ENCODE peak calls at places on chromosomes 1 and 21, in six cellular contexts. S is K562, J is NT2/D1, N is HCT116, G is GM12878, O is HepG2. M is an unnamed sample.
A peak's percentile ranks its signal among the peaks of the same experiment; 100 is the strongest.

GRCh38 chr1:15189692-15190321 is 36.3 kb downstream of the TMEM51 start:
- DNase-seq in S (no peak), J (no peak), N (no peak), G (no peak), O (peak; percentile 90), M (no peak)

GRCh38 chr1:222057162-222057561 is 315.3 kb upstream of the DUSP10 start:
- DNase-seq in S (no peak), J (no peak), N (no peak), G (peak; percentile 24), O (no peak), M (no peak)

GRCh38 chr1:64038965-64039926 is 164.2 kb upstream of the UBE2U start:
- DNase-seq in S (no peak), J (peak; percentile 61), N (peak; percentile 15), G (no peak), O (no peak), M (no peak)

GRCh38 chr1:82377201-82377884 is 576.6 kb downstream of the ADGRL2 start:
- DNase-seq in S (no peak), J (no peak), N (no peak), G (no peak), O (no peak), M (no peak)

GRCh38 chr1:186183219-186183618 is 191.8 kb downstream of the TPR start:
- DNase-seq in S (no peak), J (no peak), N (peak; percentile 33), G (no peak), O (no peak), M (no peak)

GRCh38 chr1:210455840-210456603 is 127.3 kb downstream of the HHAT start:
- DNase-seq in S (no peak), J (no peak), N (no peak), G (no peak), O (no peak), M (no peak)

GRCh38 chr1:201517631-201518030 is 10.7 kb upstream of the CSRP1 start:
- DNase-seq in S (no peak), J (no peak), N (no peak), G (no peak), O (no peak), M (no peak)

GRCh38 chr1:27959792-27960603 is at the start of gene XKR8:
- DNase-seq in S (peak; percentile 87), J (peak; percentile 91), N (peak; percentile 70), G (peak; percentile 31), O (peak; percentile 23), M (peak; percentile 92)

GRCh38 chr1:233919786-233920185 is 15.3 kb downstream of the SLC35F3 start:
- DNase-seq in S (no peak), J (no peak), N (no peak), G (no peak), O (no peak), M (no peak)

GRCh38 chr1:25568834-25569598 is 25.6 kb downstream of the LDLRAP1 start:
- DNase-seq in S (peak; percentile 81), J (no peak), N (peak; percentile 70), G (no peak), O (peak; percentile 45), M (no peak)

GRCh38 chr1:230622151-230622550 is 20.1 kb upstream of the COG2 start:
- DNase-seq in S (no peak), J (no peak), N (no peak), G (no peak), O (no peak), M (no peak)

GRCh38 chr1:150383629-150384318 is 19.8 kb downstream of the RPRD2 start:
- DNase-seq in S (no peak), J (no peak), N (no peak), G (no peak), O (no peak), M (no peak)

GRCh38 chr1:7552402-7552801 is 218.7 kb upstream of the VAMP3 start:
- DNase-seq in S (no peak), J (no peak), N (no peak), G (no peak), O (no peak), M (no peak)

GRCh38 chr1:156291226-156292061 is 4.0 kb downstream of the GLMP start:
- DNase-seq in S (peak; percentile 72), J (peak; percentile 63), N (no peak), G (no peak), O (peak; percentile 94), M (peak; percentile 75)

GRCh38 chr21:32515869-32516268 is 69.5 kb downstream of the TCP10L start:
- DNase-seq in S (no peak), J (no peak), N (no peak), G (no peak), O (no peak), M (no peak)

GRCh38 chr1:39196244-39197215 is 8.0 kb upstream of the MACF1 start:
- DNase-seq in S (peak; percentile 41), J (no peak), N (no peak), G (no peak), O (no peak), M (no peak)

GRCh38 chr1:192983349-192983980 is 75.7 kb downstream of the UCHL5 start:
- DNase-seq in S (no peak), J (no peak), N (no peak), G (peak; percentile 12), O (no peak), M (no peak)

GRCh38 chr1:230277201-230277771 is 148.8 kb downstream of the PGBD5 start:
- DNase-seq in S (no peak), J (peak; percentile 98), N (no peak), G (no peak), O (no peak), M (peak; percentile 87)

GRCh38 chr1:90783181-90783580 is 66.1 kb upstream of the BARHL2 start:
- DNase-seq in S (no peak), J (no peak), N (no peak), G (no peak), O (no peak), M (no peak)

GRCh38 chr1:227317541-227318002 is 720 bp downstream of the CDC42BPA start:
- DNase-seq in S (peak; percentile 50), J (peak; percentile 76), N (no peak), G (no peak), O (peak; percentile 44), M (peak; percentile 69)

GRCh38 chr1:204728456-204728855 is 42.9 kb upstream of the LRRN2 start:
- DNase-seq in S (no peak), J (no peak), N (no peak), G (no peak), O (no peak), M (no peak)

GRCh38 chr21:25421327-25422028 is 185.8 kb downstream of the MRPL39 start:
- DNase-seq in S (no peak), J (peak; percentile 58), N (no peak), G (peak; percentile 93), O (no peak), M (no peak)

GRCh38 chr1:116008651-116009380 is 32.5 kb downstream of the SLC22A15 start:
- DNase-seq in S (no peak), J (no peak), N (no peak), G (no peak), O (no peak), M (no peak)

GRCh38 chr1:162093095-162093494 is 23.6 kb downstream of the NOS1AP start:
- DNase-seq in S (no peak), J (no peak), N (no peak), G (no peak), O (no peak), M (no peak)

GRCh38 chr1:216111842-216112241 is 311.4 kb downstream of the USH2A start:
- DNase-seq in S (no peak), J (no peak), N (no peak), G (no peak), O (no peak), M (no peak)

GRCh38 chr1:165116732-165117131 is 239.8 kb downstream of the LMX1A start:
- DNase-seq in S (no peak), J (no peak), N (peak; percentile 48), G (no peak), O (no peak), M (no peak)

GRCh38 chr1:19084206-19084738 is 125.8 kb downstream of the UBR4 start:
- DNase-seq in S (no peak), J (no peak), N (no peak), G (no peak), O (no peak), M (no peak)

GRCh38 chr1:88787023-88787903 is 103.2 kb downstream of the PKN2 start:
- DNase-seq in S (no peak), J (no peak), N (no peak), G (no peak), O (no peak), M (no peak)

DNA sequence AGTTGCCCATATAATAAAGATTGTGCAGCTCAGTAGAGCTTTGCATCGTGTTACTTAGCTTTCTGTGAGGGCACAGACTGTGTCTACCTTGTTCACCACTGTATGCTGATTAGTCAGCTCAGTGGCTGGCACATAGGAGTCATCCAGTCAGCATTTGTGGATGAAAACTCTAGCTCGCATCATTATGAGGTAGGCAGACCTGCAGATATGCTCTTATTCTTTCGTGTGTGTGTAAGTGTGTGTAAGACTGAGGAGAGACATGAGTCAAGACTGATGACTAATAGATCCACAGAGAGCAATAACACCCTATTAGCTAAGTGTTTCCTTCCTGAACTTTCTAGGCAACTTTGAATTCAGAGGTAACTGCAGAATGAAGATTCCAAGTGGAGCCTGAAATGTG is 17.1 kb downstream of the TTF2 start:
- DNase-seq in S (no peak), J (no peak), N (peak; percentile 48), G (no peak), O (no peak), M (no peak)
- TF ChIP-seq ZNF274 in S (no peak), J (no peak), N (no peak), G (no peak), O (no peak), M (no peak)

GRCh38 chr1:214224605-214225354 is 56.2 kb upstream of the SMYD2 start:
- DNase-seq in S (no peak), J (no peak), N (no peak), G (no peak), O (no peak), M (peak; percentile 54)
- TF ChIP-seq ZNF274 in S (no peak), J (no peak), N (no peak), G (no peak), O (no peak), M (no peak)

GRCh38 chr1:10045480-10046355 is 13.0 kb downstream of the UBE4B start:
- DNase-seq in S (peak; percentile 52), J (no peak), N (no peak), G (no peak), O (no peak), M (no peak)
- TF ChIP-seq ZNF274 in S (no peak), J (no peak), N (no peak), G (no peak), O (no peak), M (no peak)

GRCh38 chr1:182601416-182601786 is 2.8 kb downstream of the RGS16 start:
- DNase-seq in S (peak; percentile 69), J (peak; percentile 90), N (peak; percentile 69), G (peak; percentile 64), O (peak; percentile 75), M (no peak)

GRCh38 chr1:182601926-182602325 is 2.3 kb downstream of the RGS16 start:
- DNase-seq in S (no peak), J (no peak), N (no peak), G (no peak), O (no peak), M (no peak)

GRCh38 chr1:182600036-182600713 is 4.0 kb downstream of the RGS16 start:
- DNase-seq in S (no peak), J (no peak), N (no peak), G (no peak), O (no peak), M (no peak)

GRCh38 chr1:182599339-182599738 is 4.8 kb downstream of the RGS16 start:
- DNase-seq in S (peak; percentile 61), J (peak; percentile 47), N (no peak), G (no peak), O (no peak), M (peak; percentile 74)

GRCh38 chr1:182600745-182601415 is 3.3 kb downstream of the RGS16 start:
- DNase-seq in S (no peak), J (no peak), N (no peak), G (no peak), O (no peak), M (no peak)
- TF ChIP-seq ZNF274 in S (no peak), J (no peak), N (no peak), G (no peak), O (no peak), M (no peak)

GRCh38 chr21:41411449-41412089 is 14.5 kb upstream of the MX1 start:
- DNase-seq in S (no peak), J (no peak), N (no peak), G (peak; percentile 40), O (peak; percentile 9), M (no peak)
- TF ChIP-seq ZNF274 in S (no peak), J (no peak), N (no peak), G (no peak), O (no peak), M (no peak)